ENCODE peak calls at places on chromosomes 5 and 9, in four cellular contexts. B is DND-41, K is PC-3, P is H1. R is an unnamed sample.

GRCh38 chr5:177595991-177596774 is 3.7 kb upstream of the B4GALT7 start:
- DNase-seq in B (no peak), K (no peak), P (no peak), R (no peak)

GRCh38 chr5:84983093-84983492 is 598.4 kb upstream of the EDIL3 start:
- DNase-seq in P (no peak), K (no peak), B (no peak), R (no peak)

GRCh38 chr5:76403963-76404693 is 1.0 kb downstream of the IQGAP2 start:
- DNase-seq in K (no peak), B (no peak), P (peak), R (peak)

GRCh38 chr9:121692606-121693505 is 41.4 kb downstream of the DAB2IP start:
- DNase-seq in K (peak), P (no peak), B (no peak), R (no peak)

GRCh38 chr5:168793844-168794837 is 215.0 kb upstream of the PANK3 start:
- DNase-seq in B (no peak), K (no peak), P (no peak), R (no peak)

GRCh38 chr9:128397831-128398230 is 22.8 kb upstream of the CERCAM start:
- DNase-seq in P (no peak), B (no peak), K (no peak), R (no peak)

GRCh38 chr5:58383459-58383858 is 76.4 kb downstream of the PLK2 start:
- DNase-seq in P (no peak), K (no peak), B (no peak), R (no peak)

GRCh38 chr9:122087406-122088200 is 5.5 kb downstream of the TTLL11 start:
- DNase-seq in P (no peak), K (peak), B (no peak), R (no peak)

GRCh38 chr5:94197970-94198369 is 420.4 kb downstream of the KIAA0825 start:
- DNase-seq in P (no peak), B (no peak), K (no peak), R (no peak)

DNA sequence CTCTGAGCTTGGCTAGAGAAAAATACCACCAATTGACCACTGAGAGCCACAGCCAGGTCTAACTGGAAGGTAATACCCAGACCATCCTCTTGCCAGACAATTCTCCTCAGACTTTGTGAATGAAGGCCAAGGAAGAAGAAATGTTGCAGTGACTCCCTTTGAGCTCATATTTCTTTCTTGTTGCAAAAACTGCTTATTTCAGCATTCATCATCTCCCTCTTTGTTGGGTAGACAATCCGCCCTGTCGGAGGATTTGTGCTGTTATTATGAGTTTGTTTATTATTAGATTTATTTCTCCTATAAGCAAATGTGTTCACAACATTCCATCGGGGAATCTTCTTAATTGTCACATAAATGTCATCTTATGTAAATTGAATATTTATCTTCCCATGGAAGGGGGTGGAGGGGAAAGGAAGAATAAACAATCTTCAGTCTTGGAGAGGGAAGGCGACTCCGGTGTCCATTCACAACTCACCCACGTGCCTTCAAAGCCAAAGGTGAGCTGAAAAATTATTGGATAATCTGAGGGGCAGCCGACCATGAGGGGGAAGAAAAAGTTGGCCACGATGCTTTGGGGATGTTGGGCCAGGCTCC is 1.8 kb upstream of the JADE2 start:
- DNase-seq in P (no peak), B (no peak), K (no peak), R (peak)
- H2AFZ ChIP-seq in P (no peak), B (peak), K (peak), R (peak)

DNA sequence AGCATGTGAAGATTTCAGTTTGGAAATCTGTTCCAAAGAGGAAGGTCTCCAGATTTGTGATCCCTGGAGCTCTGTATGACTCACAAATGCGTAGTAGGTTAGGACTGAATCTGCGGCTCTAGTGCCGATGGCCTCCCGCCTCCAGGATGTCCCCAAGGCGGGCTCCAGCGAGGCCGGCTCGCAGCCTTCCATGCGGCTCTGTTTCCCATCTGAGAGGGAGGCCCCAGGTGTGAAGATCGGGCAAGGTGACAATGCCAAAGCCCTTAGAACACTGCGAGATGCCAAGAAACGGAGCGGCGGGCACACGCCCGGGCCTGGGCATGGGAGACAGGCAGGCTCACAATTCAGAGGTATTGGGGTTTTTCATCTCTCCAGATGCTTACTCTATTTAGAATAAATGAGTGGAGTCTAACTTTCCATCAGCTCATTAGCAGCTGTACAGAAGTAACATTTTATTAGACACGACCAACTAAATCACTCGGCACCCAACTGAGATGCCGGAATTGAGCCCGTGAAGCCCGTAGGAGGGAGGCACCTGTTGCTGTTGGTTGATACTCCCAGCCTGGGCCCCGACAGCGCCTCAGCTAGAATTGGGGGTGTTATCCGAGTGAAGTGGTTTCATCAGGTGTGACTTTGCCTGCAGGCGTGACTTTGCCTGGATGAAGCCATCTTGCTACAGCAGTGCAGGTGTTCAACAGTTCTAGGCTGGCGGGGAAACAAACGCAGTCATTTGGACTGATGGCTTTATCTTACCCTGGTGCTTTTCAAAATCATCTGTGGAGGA is 7.4 kb upstream of the MRPS2 start:
- DNase-seq in B (no peak), P (no peak), K (no peak), R (no peak)
- H2AFZ ChIP-seq in B (no peak), P (no peak), K (no peak), R (no peak)

GRCh38 chr5:44334622-44335021 is 54.6 kb downstream of the FGF10 start:
- DNase-seq in K (no peak), B (no peak), P (no peak), R (no peak)

GRCh38 chr5:44336708-44337107 is 52.5 kb downstream of the FGF10 start:
- DNase-seq in K (no peak), P (no peak), B (no peak), R (no peak)

GRCh38 chr5:44329716-44330115 is 59.5 kb downstream of the FGF10 start:
- DNase-seq in K (no peak), P (no peak), B (no peak), R (no peak)

GRCh38 chr5:44332360-44332971 is 56.8 kb downstream of the FGF10 start:
- DNase-seq in B (no peak), K (peak), P (no peak), R (peak)

DNA sequence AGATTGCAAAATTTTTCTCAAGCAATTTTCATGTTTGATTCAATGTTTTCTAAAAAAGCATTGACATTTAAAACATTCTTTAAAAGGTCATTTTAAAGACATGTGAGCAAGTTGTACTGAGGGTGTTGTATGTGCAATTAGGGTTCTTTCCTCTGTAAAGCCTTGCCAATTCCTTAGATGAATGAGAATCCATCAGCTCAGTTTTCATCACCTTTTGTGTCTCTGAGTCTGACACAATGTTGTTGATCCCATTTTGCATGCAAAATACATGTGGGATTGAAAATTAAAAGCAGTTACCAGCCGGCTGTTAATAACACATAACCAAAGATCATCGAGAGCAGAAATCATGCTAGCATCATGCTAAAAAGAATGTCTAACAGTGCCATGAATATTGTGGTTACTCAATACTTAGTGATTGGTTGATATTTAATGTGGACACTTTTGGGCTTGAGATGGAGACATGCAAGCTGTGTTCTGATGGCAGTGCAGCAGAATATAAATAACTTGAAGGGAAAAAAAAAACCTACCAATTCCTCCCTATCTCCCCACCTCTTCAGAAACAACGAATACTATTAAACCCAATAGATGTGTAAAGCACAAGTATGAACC is 57.6 kb downstream of the FGF10 start:
- DNase-seq in P (no peak), B (no peak), K (no peak), R (no peak)
- H2AFZ ChIP-seq in P (peak), B (no peak), K (no peak), R (no peak)

GRCh38 chr5:101437341-101437740 is 534.3 kb upstream of the ST8SIA4 start:
- DNase-seq in P (no peak), B (no peak), K (no peak), R (no peak)
- H2AFZ ChIP-seq in P (no peak), B (no peak), K (no peak), R (no peak)